ENCODE peak calls at places on chromosome 2, in eight cellular contexts. One of them, this sample, is unnamed.

GRCh38 chr2:39981877-39982276 is 202.8 kb upstream of the THUMPD2 start:
- DNase-seq in pancreas: no peak
- DNase-seq in AG04450: no peak
- DNase-seq in mesendoderm: no peak
- DNase-seq in endodermal cell: no peak
- DNase-seq in CD8-positive, alpha-beta T cell: no peak
- DNase-seq in psoas muscle: no peak
- DNase-seq in IMR-90: no peak
- DNase-seq in this sample: no peak

GRCh38 chr2:162074937-162075688 is 1.1 kb upstream of the DPP4 start:
- DNase-seq in pancreas: no peak
- DNase-seq in AG04450: no peak
- DNase-seq in mesendoderm: peak
- DNase-seq in endodermal cell: peak
- DNase-seq in CD8-positive, alpha-beta T cell: no peak
- DNase-seq in psoas muscle: no peak
- DNase-seq in IMR-90: peak
- DNase-seq in this sample: no peak

GRCh38 chr2:65722028-65722427 is 289.6 kb upstream of the SPRED2 start:
- DNase-seq in pancreas: peak
- DNase-seq in AG04450: no peak
- DNase-seq in mesendoderm: peak
- DNase-seq in endodermal cell: peak
- DNase-seq in CD8-positive, alpha-beta T cell: no peak
- DNase-seq in psoas muscle: peak
- DNase-seq in IMR-90: peak
- DNase-seq in this sample: peak

GRCh38 chr2:191625016-191625415 is 52.9 kb upstream of the NABP1 start:
- DNase-seq in pancreas: no peak
- DNase-seq in AG04450: no peak
- DNase-seq in mesendoderm: no peak
- DNase-seq in endodermal cell: no peak
- DNase-seq in CD8-positive, alpha-beta T cell: peak
- DNase-seq in psoas muscle: no peak
- DNase-seq in IMR-90: no peak
- DNase-seq in this sample: no peak

GRCh38 chr2:168699834-168700417 is 102.5 kb upstream of the NOSTRIN start:
- DNase-seq in pancreas: peak
- DNase-seq in AG04450: peak
- DNase-seq in mesendoderm: no peak
- DNase-seq in endodermal cell: no peak
- DNase-seq in CD8-positive, alpha-beta T cell: no peak
- DNase-seq in psoas muscle: peak
- DNase-seq in IMR-90: peak
- DNase-seq in this sample: peak

GRCh38 chr2:233421091-233421816 is 67.0 kb downstream of the DGKD start:
- DNase-seq in pancreas: no peak
- DNase-seq in AG04450: no peak
- DNase-seq in mesendoderm: no peak
- DNase-seq in endodermal cell: no peak
- DNase-seq in CD8-positive, alpha-beta T cell: no peak
- DNase-seq in psoas muscle: no peak
- DNase-seq in IMR-90: no peak
- DNase-seq in this sample: no peak

GRCh38 chr2:126653102-126653501 is 2.9 kb upstream of the GYPC start:
- DNase-seq in pancreas: no peak
- DNase-seq in AG04450: no peak
- DNase-seq in mesendoderm: no peak
- DNase-seq in endodermal cell: no peak
- DNase-seq in CD8-positive, alpha-beta T cell: no peak
- DNase-seq in psoas muscle: no peak
- DNase-seq in IMR-90: no peak
- DNase-seq in this sample: no peak

GRCh38 chr2:62578837-62579640 is 73.0 kb upstream of the TMEM17 start:
- DNase-seq in pancreas: peak
- DNase-seq in AG04450: peak
- DNase-seq in mesendoderm: no peak
- DNase-seq in endodermal cell: no peak
- DNase-seq in CD8-positive, alpha-beta T cell: no peak
- DNase-seq in psoas muscle: peak
- DNase-seq in IMR-90: peak
- DNase-seq in this sample: no peak

GRCh38 chr2:25825238-25825637 is 53.0 kb downstream of the ASXL2 start:
- DNase-seq in pancreas: no peak
- DNase-seq in AG04450: no peak
- DNase-seq in mesendoderm: no peak
- DNase-seq in endodermal cell: no peak
- DNase-seq in CD8-positive, alpha-beta T cell: peak
- DNase-seq in psoas muscle: no peak
- DNase-seq in IMR-90: no peak
- DNase-seq in this sample: no peak

GRCh38 chr2:59961733-59962132 is 591.7 kb downstream of the BCL11A start:
- DNase-seq in pancreas: no peak
- DNase-seq in AG04450: no peak
- DNase-seq in mesendoderm: no peak
- DNase-seq in endodermal cell: no peak
- DNase-seq in CD8-positive, alpha-beta T cell: no peak
- DNase-seq in psoas muscle: no peak
- DNase-seq in IMR-90: no peak
- DNase-seq in this sample: no peak

GRCh38 chr2:168596881-168597280 is 140.8 kb downstream of the CERS6 start:
- DNase-seq in pancreas: no peak
- DNase-seq in AG04450: no peak
- DNase-seq in mesendoderm: no peak
- DNase-seq in endodermal cell: no peak
- DNase-seq in CD8-positive, alpha-beta T cell: no peak
- DNase-seq in psoas muscle: no peak
- DNase-seq in IMR-90: peak
- DNase-seq in this sample: no peak

GRCh38 chr2:98936917-98937351 is 909 bp upstream of the CRACDL start:
- DNase-seq in pancreas: no peak
- DNase-seq in AG04450: no peak
- DNase-seq in mesendoderm: peak
- DNase-seq in endodermal cell: peak
- DNase-seq in CD8-positive, alpha-beta T cell: no peak
- DNase-seq in psoas muscle: no peak
- DNase-seq in IMR-90: no peak
- DNase-seq in this sample: no peak

GRCh38 chr2:74197983-74198460 is 393 bp upstream of the MTHFD2 start:
- DNase-seq in pancreas: no peak
- DNase-seq in AG04450: no peak
- DNase-seq in mesendoderm: no peak
- DNase-seq in endodermal cell: no peak
- DNase-seq in CD8-positive, alpha-beta T cell: no peak
- DNase-seq in psoas muscle: no peak
- DNase-seq in IMR-90: no peak
- DNase-seq in this sample: no peak

GRCh38 chr2:119208791-119209203 is 14.8 kb upstream of the STEAP3 start:
- DNase-seq in pancreas: no peak
- DNase-seq in AG04450: no peak
- DNase-seq in mesendoderm: no peak
- DNase-seq in endodermal cell: no peak
- DNase-seq in CD8-positive, alpha-beta T cell: no peak
- DNase-seq in psoas muscle: no peak
- DNase-seq in IMR-90: no peak
- DNase-seq in this sample: no peak

GRCh38 chr2:229686122-229686919 is 28.0 kb downstream of the DNER start:
- DNase-seq in pancreas: no peak
- DNase-seq in AG04450: no peak
- DNase-seq in mesendoderm: no peak
- DNase-seq in endodermal cell: no peak
- DNase-seq in CD8-positive, alpha-beta T cell: no peak
- DNase-seq in psoas muscle: no peak
- DNase-seq in IMR-90: no peak
- DNase-seq in this sample: no peak

GRCh38 chr2:208686665-208687064 is 280.1 kb downstream of the PTH2R start:
- DNase-seq in pancreas: no peak
- DNase-seq in AG04450: no peak
- DNase-seq in mesendoderm: no peak
- DNase-seq in endodermal cell: no peak
- DNase-seq in CD8-positive, alpha-beta T cell: no peak
- DNase-seq in psoas muscle: no peak
- DNase-seq in IMR-90: no peak
- DNase-seq in this sample: no peak

GRCh38 chr2:201021914-201022313 is 49.6 kb downstream of the HYCC2 start:
- DNase-seq in pancreas: no peak
- DNase-seq in AG04450: no peak
- DNase-seq in mesendoderm: no peak
- DNase-seq in endodermal cell: no peak
- DNase-seq in CD8-positive, alpha-beta T cell: no peak
- DNase-seq in psoas muscle: no peak
- DNase-seq in IMR-90: no peak
- DNase-seq in this sample: no peak

GRCh38 chr2:106839849-106840595 is 45.9 kb downstream of the ST6GAL2 start:
- DNase-seq in pancreas: peak
- DNase-seq in AG04450: no peak
- DNase-seq in mesendoderm: peak
- DNase-seq in endodermal cell: peak
- DNase-seq in CD8-positive, alpha-beta T cell: no peak
- DNase-seq in psoas muscle: no peak
- DNase-seq in IMR-90: no peak
- DNase-seq in this sample: no peak

GRCh38 chr2:28394331-28394877 is 1.7 kb downstream of the FOSL2 start:
- DNase-seq in pancreas: peak
- DNase-seq in AG04450: no peak
- DNase-seq in mesendoderm: no peak
- DNase-seq in endodermal cell: no peak
- DNase-seq in CD8-positive, alpha-beta T cell: peak
- DNase-seq in psoas muscle: peak
- DNase-seq in IMR-90: peak
- DNase-seq in this sample: no peak

GRCh38 chr2:27245116-27245515 is 17.7 kb downstream of the SLC30A3 start:
- DNase-seq in pancreas: no peak
- DNase-seq in AG04450: no peak
- DNase-seq in mesendoderm: no peak
- DNase-seq in endodermal cell: no peak
- DNase-seq in CD8-positive, alpha-beta T cell: no peak
- DNase-seq in psoas muscle: no peak
- DNase-seq in IMR-90: no peak
- DNase-seq in this sample: no peak

GRCh38 chr2:222430071-222430470 is 5.7 kb downstream of the SGPP2 start:
- DNase-seq in pancreas: no peak
- DNase-seq in AG04450: no peak
- DNase-seq in mesendoderm: no peak
- DNase-seq in endodermal cell: no peak
- DNase-seq in CD8-positive, alpha-beta T cell: no peak
- DNase-seq in psoas muscle: no peak
- DNase-seq in IMR-90: no peak
- DNase-seq in this sample: no peak
- H3K27ac ChIP-seq in pancreas: no peak
- H3K27ac ChIP-seq in AG04450: no peak
- H3K27ac ChIP-seq in mesendoderm: no peak
- H3K27ac ChIP-seq in endodermal cell: no peak
- H3K27ac ChIP-seq in CD8-positive, alpha-beta T cell: no peak
- H3K27ac ChIP-seq in psoas muscle: no peak
- H3K27ac ChIP-seq in IMR-90: no peak
- H3K27ac ChIP-seq in this sample: no peak

DNA sequence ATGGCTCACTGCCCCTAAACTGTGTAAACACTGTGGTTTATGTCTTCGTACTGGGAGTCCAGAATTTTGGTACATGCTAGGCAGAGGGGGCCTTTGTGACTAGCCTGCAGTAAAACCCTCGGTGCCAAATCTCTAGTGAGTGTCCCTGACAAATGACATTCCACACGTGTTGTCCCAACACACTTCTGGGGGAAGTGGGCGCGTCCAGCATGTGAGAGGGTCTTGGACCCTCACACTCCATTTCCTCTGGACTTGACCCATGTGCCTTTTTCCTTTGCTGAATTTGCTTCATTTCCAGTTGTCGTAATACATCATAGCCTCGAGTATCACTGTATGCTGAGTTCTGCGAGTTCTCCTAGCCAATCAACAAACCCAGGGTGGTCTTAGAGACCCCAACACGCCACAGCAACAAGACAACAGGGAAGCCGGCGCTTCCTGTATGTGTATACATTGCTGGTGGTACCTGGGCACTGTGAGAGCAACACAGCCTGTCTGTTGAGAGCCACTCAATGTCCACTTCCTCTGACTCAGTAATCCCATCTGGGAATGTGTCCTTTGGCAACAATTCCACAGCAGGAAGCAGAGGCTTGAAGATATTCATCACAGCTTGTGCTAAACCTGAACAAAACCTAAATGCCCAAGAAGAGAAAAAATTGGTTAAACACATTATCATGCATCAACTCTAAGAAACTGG is 26.9 kb upstream of the SLC66A3 start:
- DNase-seq in pancreas: no peak
- DNase-seq in AG04450: no peak
- DNase-seq in mesendoderm: no peak
- DNase-seq in endodermal cell: peak
- DNase-seq in CD8-positive, alpha-beta T cell: no peak
- DNase-seq in psoas muscle: no peak
- DNase-seq in IMR-90: peak
- DNase-seq in this sample: no peak
- H3K27ac ChIP-seq in pancreas: no peak
- H3K27ac ChIP-seq in AG04450: no peak
- H3K27ac ChIP-seq in mesendoderm: no peak
- H3K27ac ChIP-seq in endodermal cell: no peak
- H3K27ac ChIP-seq in CD8-positive, alpha-beta T cell: no peak
- H3K27ac ChIP-seq in psoas muscle: no peak
- H3K27ac ChIP-seq in IMR-90: no peak
- H3K27ac ChIP-seq in this sample: no peak

GRCh38 chr2:160469615-160470204 is 23.9 kb downstream of the RBMS1 start:
- DNase-seq in pancreas: no peak
- DNase-seq in AG04450: no peak
- DNase-seq in mesendoderm: no peak
- DNase-seq in endodermal cell: no peak
- DNase-seq in CD8-positive, alpha-beta T cell: no peak
- DNase-seq in psoas muscle: no peak
- DNase-seq in IMR-90: no peak
- DNase-seq in this sample: no peak
- H3K27ac ChIP-seq in pancreas: no peak
- H3K27ac ChIP-seq in AG04450: no peak
- H3K27ac ChIP-seq in mesendoderm: no peak
- H3K27ac ChIP-seq in endodermal cell: no peak
- H3K27ac ChIP-seq in CD8-positive, alpha-beta T cell: no peak
- H3K27ac ChIP-seq in psoas muscle: peak
- H3K27ac ChIP-seq in IMR-90: no peak
- H3K27ac ChIP-seq in this sample: no peak

DNA sequence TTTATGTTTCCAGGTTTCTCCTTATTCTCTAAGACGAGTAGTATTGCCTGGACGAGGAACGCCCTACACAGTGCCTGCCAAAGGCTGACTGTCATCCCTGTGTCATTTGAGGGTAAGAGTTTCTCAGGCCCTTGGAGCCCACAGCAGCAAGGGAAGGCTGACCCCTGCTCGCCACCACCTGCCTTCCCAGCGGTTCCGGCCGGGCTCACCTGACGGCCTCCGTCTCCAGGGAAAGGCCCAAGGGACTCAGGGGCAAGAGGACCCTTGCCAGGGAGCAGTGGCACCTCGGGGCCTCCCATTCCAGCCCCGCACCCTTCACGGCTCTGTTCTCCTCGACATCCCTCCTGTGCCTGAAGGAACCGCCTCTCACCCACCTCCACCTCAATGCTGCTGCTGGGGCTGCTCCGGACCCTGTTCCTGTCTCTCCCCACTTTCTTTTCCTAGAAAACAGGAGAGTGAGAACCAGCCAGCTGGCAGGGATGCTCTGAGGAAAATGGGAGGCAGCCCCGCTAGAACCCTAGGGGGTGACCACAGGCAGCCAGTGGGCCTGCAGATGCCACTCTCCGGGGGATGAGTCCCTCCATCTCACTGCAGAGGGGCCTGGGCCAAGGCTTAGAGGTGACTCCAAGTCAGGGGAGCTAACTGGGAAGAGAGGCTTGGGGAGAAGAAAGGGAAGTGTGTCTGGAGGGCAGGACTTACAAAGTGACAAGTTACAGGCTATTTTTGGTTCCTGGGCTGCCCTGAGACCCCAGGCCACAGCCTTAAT is 1.8 kb downstream of the LIMS2 start:
- DNase-seq in pancreas: no peak
- DNase-seq in AG04450: no peak
- DNase-seq in mesendoderm: no peak
- DNase-seq in endodermal cell: peak
- DNase-seq in CD8-positive, alpha-beta T cell: no peak
- DNase-seq in psoas muscle: no peak
- DNase-seq in IMR-90: no peak
- DNase-seq in this sample: no peak
- H3K27ac ChIP-seq in pancreas: no peak
- H3K27ac ChIP-seq in AG04450: no peak
- H3K27ac ChIP-seq in mesendoderm: no peak
- H3K27ac ChIP-seq in endodermal cell: no peak
- H3K27ac ChIP-seq in CD8-positive, alpha-beta T cell: no peak
- H3K27ac ChIP-seq in psoas muscle: peak
- H3K27ac ChIP-seq in IMR-90: no peak
- H3K27ac ChIP-seq in this sample: no peak

This sample was measured in substantia nigra.